ENCODE peak calls at places on chromosome 21, in ten cellular contexts. D is T47D; U is activated CD4-positive, alpha-beta T cell treated with anti-CD3 and anti-CD28 coated beads for 4 hours; O is foreskin fibroblast; H is activated naive CD8-positive, alpha-beta T cell treated with anti-CD3 and anti-CD28 coated beads for 36 hours; E is GM04503; R is activated CD8-positive, alpha-beta memory T cell treated with anti-CD3 and anti-CD28 coated beads, Interleukin-2, amount 10 ng/mL, durations not matched to agents 7 days and 5 days; F is NCI-H748 treated with DMSO at 0.1 percent for 48 hours; W is frontal cortex; L is OCI-LY7. Z is an unnamed sample.

GRCh38 chr21:36542312-36543101 is 62.6 kb upstream of the CLDN14 start:
- DNase-seq in R (no peak), L (peak), H (no peak), W (no peak), O (no peak), D (no peak), U (no peak), F (no peak), E (no peak), Z (peak)

GRCh38 chr21:16085436-16085835 is 355.7 kb downstream of the USP25 start:
- DNase-seq in E (no peak), O (peak), R (no peak), W (no peak), H (no peak), L (no peak), D (no peak), U (no peak), F (no peak), Z (no peak)

GRCh38 chr21:14737922-14738321 is 191.8 kb upstream of the SAMSN1 start:
- DNase-seq in O (no peak), R (peak), W (no peak), E (no peak), D (peak), F (peak), U (peak), L (peak), H (peak), Z (peak)

GRCh38 chr21:43193651-43194302 is 25.0 kb downstream of the CRYAA start:
- DNase-seq in E (peak), L (peak), O (peak), H (no peak), R (no peak), W (no peak), U (no peak), D (no peak), F (no peak), Z (peak)

GRCh38 chr21:16418663-16419062 is 688.9 kb downstream of the USP25 start:
- DNase-seq in E (no peak), O (no peak), R (no peak), U (no peak), W (no peak), H (no peak), D (no peak), L (no peak), F (no peak), Z (no peak)

GRCh38 chr21:45463871-45464270 is 58.9 kb downstream of the COL18A1 start:
- DNase-seq in W (no peak), F (no peak), L (no peak), E (no peak), O (no peak), U (no peak), R (no peak), H (no peak), D (no peak), Z (no peak)

GRCh38 chr21:42668620-42669019 is 15.2 kb downstream of the PDE9A start:
- DNase-seq in F (no peak), E (no peak), H (no peak), D (no peak), O (no peak), L (no peak), U (no peak), R (no peak), W (no peak), Z (no peak)

GRCh38 chr21:35195232-35195631 is 146.1 kb upstream of the RUNX1 start:
- DNase-seq in U (no peak), L (no peak), O (peak), D (no peak), W (no peak), F (no peak), H (no peak), E (no peak), R (no peak), Z (no peak)

GRCh38 chr21:26443867-26444266 is 129.2 kb downstream of the CYYR1 start:
- DNase-seq in F (no peak), D (no peak), L (no peak), W (no peak), E (no peak), U (no peak), O (peak), H (no peak), R (no peak), Z (peak)

GRCh38 chr21:45290948-45291612 is 3.4 kb upstream of the POFUT2 start:
- DNase-seq in L (no peak), U (no peak), F (no peak), D (no peak), O (peak), W (no peak), E (no peak), H (no peak), R (peak), Z (no peak)

GRCh38 chr21:45266518-45267389 is 20.9 kb downstream of the POFUT2 start:
- DNase-seq in D (no peak), F (no peak), H (peak), W (no peak), L (no peak), U (peak), O (no peak), E (no peak), R (peak), Z (no peak)

GRCh38 chr21:33212159-33212851 is 17.4 kb upstream of the IFNAR2 start:
- DNase-seq in O (peak), U (no peak), L (peak), R (peak), W (no peak), F (no peak), H (no peak), D (no peak), E (no peak), Z (no peak)